ENCODE peak calls at places on chromosomes 16 and 17, in seven cellular contexts. A is MV-4-11, M is NCI-H774, F is tibial artery, D is endothelial cell, J is hypothalamus, Y is SK-N-DZ. H is an unnamed sample.

GRCh38 chr16:82782715-82783251 is 156.0 kb downstream of the CDH13 start:
- DNase-seq in F (no peak), D (no peak), M (peak; percentile 40), J (no peak), Y (no peak), A (no peak), H (no peak)

GRCh38 chr17:2266045-2266864 is 37.3 kb downstream of the SMG6 start:
- DNase-seq in D (no peak), Y (no peak), M (no peak), A (peak; percentile 92), F (no peak), J (no peak), H (no peak)

GRCh38 chr16:2333772-2334379 is 6.7 kb downstream of the ABCA3 start:
- DNase-seq in M (no peak), F (no peak), D (no peak), J (no peak), A (no peak), Y (no peak), H (no peak)

GRCh38 chr17:78019367-78019975 is 61.0 kb downstream of the TNRC6C start:
- DNase-seq in Y (peak; percentile 24), D (no peak), F (no peak), A (peak; percentile 22), M (no peak), J (no peak), H (peak; percentile 65)

GRCh38 chr17:72588561-72588960 is 467.7 kb downstream of the SOX9 start:
- DNase-seq in A (no peak), F (no peak), Y (no peak), M (no peak), D (no peak), J (no peak), H (no peak)

GRCh38 chr16:87724490-87725291 is 41.1 kb downstream of the KLHDC4 start:
- DNase-seq in F (no peak), J (no peak), Y (no peak), D (no peak), M (peak; percentile 68), A (no peak), H (no peak)

GRCh38 chr17:42670199-42670924 is 6.4 kb downstream of the PLEKHH3 start:
- DNase-seq in M (no peak), A (no peak), F (no peak), J (no peak), D (no peak), Y (no peak), H (no peak)

GRCh38 chr17:50596191-50597037 is 35.9 kb downstream of the CACNA1G start:
- DNase-seq in A (no peak), J (no peak), D (peak; percentile 65), F (no peak), Y (no peak), M (no peak), H (no peak)

GRCh38 chr16:53865492-53865863 is 161.5 kb downstream of the FTO start:
- DNase-seq in Y (no peak), M (no peak), D (no peak), J (no peak), A (peak; percentile 88), F (no peak), H (peak; percentile 85)

GRCh38 chr16:79519448-79519847 is 81.1 kb downstream of the MAF start:
- DNase-seq in M (no peak), J (no peak), D (no peak), F (peak; percentile 69), A (peak; percentile 81), Y (no peak), H (peak; percentile 76)

GRCh38 chr17:78544876-78545755 is 32.1 kb downstream of the DNAH17 start:
- DNase-seq in F (no peak), A (no peak), Y (no peak), M (no peak), D (no peak), J (no peak), H (no peak)

GRCh38 chr17:33811006-33811760 is 443.9 kb upstream of the CCL2 start:
- DNase-seq in D (no peak), Y (peak; percentile 84), A (no peak), M (no peak), F (no peak), J (no peak), H (no peak)

GRCh38 chr17:57442914-57443571 is 186.7 kb downstream of the MSI2 start:
- DNase-seq in J (no peak), A (peak; percentile 56), M (no peak), F (no peak), D (no peak), Y (no peak), H (no peak)

GRCh38 chr16:81796585-81797346 is 17.7 kb downstream of the PLCG2 start:
- DNase-seq in D (no peak), Y (no peak), J (no peak), A (peak; percentile 22), F (no peak), M (no peak), H (no peak)

GRCh38 chr16:86669285-86669805 is 91.0 kb downstream of the FOXL1 start:
- DNase-seq in D (no peak), M (no peak), A (no peak), F (no peak), Y (no peak), J (no peak), H (no peak)

GRCh38 chr16:70527315-70527996 is 3.8 kb downstream of the SF3B3 start:
- DNase-seq in D (no peak), J (no peak), A (no peak), F (no peak), Y (no peak), M (no peak), H (no peak)

GRCh38 chr17:7929158-7930029 is at the start of gene KCNAB3:
- DNase-seq in F (no peak), A (peak; percentile 66), Y (peak; percentile 80), J (no peak), M (no peak), D (peak; percentile 74), H (no peak)

GRCh38 chr16:75304521-75305363 is 53.3 kb upstream of the BCAR1 start:
- DNase-seq in M (no peak), Y (no peak), J (no peak), F (peak; percentile 74), D (no peak), A (no peak), H (peak; percentile 97)

GRCh38 chr16:77327717-77328116 is 107.1 kb downstream of the ADAMTS18 start:
- DNase-seq in M (no peak), A (no peak), F (no peak), D (no peak), Y (no peak), J (no peak), H (no peak)

GRCh38 chr16:73365010-73365409 is 317.1 kb upstream of the ZFHX3 start:
- DNase-seq in A (no peak), Y (peak; percentile 56), J (no peak), F (no peak), D (no peak), M (no peak), H (no peak)

GRCh38 chr17:48995871-48996695 is 1.1 kb upstream of the IGF2BP1 start:
- DNase-seq in F (no peak), A (no peak), D (peak; percentile 93), Y (peak; percentile 96), M (no peak), J (no peak), H (peak; percentile 86)

GRCh38 chr16:48901712-48902374 is 291.9 kb upstream of the N4BP1 start:
- DNase-seq in J (no peak), D (peak; percentile 30), F (peak; percentile 19), Y (no peak), A (no peak), M (no peak), H (no peak)

GRCh38 chr17:21034350-21035235 is 8.2 kb downstream of the USP22 start:
- DNase-seq in Y (no peak), D (no peak), J (no peak), A (peak; percentile 85), M (no peak), F (no peak), H (peak; percentile 43)

GRCh38 chr17:65170839-65171238 is 33.7 kb downstream of the RGS9 start:
- DNase-seq in Y (no peak), A (no peak), D (no peak), J (no peak), M (peak; percentile 76), F (no peak), H (no peak)

GRCh38 chr17:2158011-2158410 is 103.1 kb downstream of the HIC1 start:
- DNase-seq in A (peak; percentile 83), D (no peak), F (peak; percentile 33), J (no peak), M (no peak), Y (no peak), H (peak; percentile 59)

GRCh38 chr16:30116291-30117207 is 3.2 kb upstream of the GDPD3 start:
- DNase-seq in J (no peak), A (no peak), F (no peak), Y (no peak), D (no peak), M (no peak), H (no peak)

GRCh38 chr16:49484454-49484853 is 110.8 kb downstream of the C16orf78 start:
- DNase-seq in F (peak; percentile 83), D (peak; percentile 62), Y (peak; percentile 43), M (peak; percentile 72), J (no peak), A (no peak), H (no peak)

GRCh38 chr17:142102-142661 is 4.8 kb downstream of the SCGB1C2 start:
- DNase-seq in D (peak; percentile 3), M (no peak), J (no peak), A (peak; percentile 38), Y (peak; percentile 43), F (peak; percentile 60), H (no peak)

GRCh38 chr16:72050769-72051464 is 3.4 kb upstream of the HP start:
- DNase-seq in J (no peak), M (no peak), A (peak; percentile 60), D (no peak), Y (no peak), F (no peak), H (no peak)

GRCh38 chr17:77644981-77645380 is 313.5 kb upstream of the TNRC6C start:
- DNase-seq in J (no peak), A (no peak), Y (peak; percentile 53), F (no peak), D (no peak), M (no peak), H (no peak)